ENCODE peak calls at places on chromosomes 11 and 22, in nine cellular contexts. A, P, K, Z, V, S, H, R and O are unnamed samples.
A peak's percentile ranks its signal among the peaks of the same experiment; 100 is the strongest.

GRCh38 chr11:85132839-85133238 is 494.3 kb downstream of the DLG2 start:
- DNase-seq in Z (peak; percentile 7), K (no peak), P (no peak), R (no peak), V (peak; percentile 26), A (no peak), S (no peak), H (peak; percentile 17), O (peak; percentile 42)

GRCh38 chr22:41603873-41604332 is 14.3 kb upstream of the PMM1 start:
- DNase-seq in A (no peak), Z (no peak), P (peak; percentile 44), R (peak; percentile 91), V (no peak), H (no peak), K (peak; percentile 54), S (no peak), O (no peak)

GRCh38 chr11:117281159-117281558 is 10.0 kb upstream of the BACE1-AS start:
- DNase-seq in P (no peak), R (no peak), S (no peak), A (peak; percentile 84), Z (peak; percentile 99), K (no peak), V (peak; percentile 42), H (no peak), O (no peak)

GRCh38 chr11:44566559-44566949 is 1.1 kb downstream of the CD82 start:
- DNase-seq in S (no peak), R (no peak), Z (no peak), H (no peak), P (no peak), A (no peak), V (no peak), K (no peak), O (no peak)

GRCh38 chr11:115290479-115291390 is 213.5 kb downstream of the CADM1 start:
- DNase-seq in A (no peak), R (no peak), Z (no peak), V (no peak), S (no peak), P (no peak), H (no peak), K (no peak), O (no peak)

GRCh38 chr11:66081505-66081904 is 11.4 kb downstream of the PACS1 start:
- DNase-seq in H (no peak), R (peak; percentile 87), A (no peak), Z (no peak), V (peak; percentile 29), K (peak; percentile 89), P (peak; percentile 49), S (no peak), O (no peak)

GRCh38 chr11:9280655-9281301 is 15.6 kb upstream of the DENND5A start:
- DNase-seq in R (peak; percentile 88), V (no peak), Z (peak; percentile 81), K (peak; percentile 23), S (peak; percentile 83), A (peak; percentile 41), H (no peak), P (peak; percentile 49), O (no peak)

GRCh38 chr22:47695176-47695575 is 932.7 kb downstream of the TBC1D22A start:
- DNase-seq in H (no peak), P (no peak), V (no peak), R (peak; percentile 65), S (no peak), K (no peak), A (no peak), Z (no peak), O (no peak)

GRCh38 chr22:43917523-43917922 is 6.1 kb upstream of the PNPLA3 start:
- DNase-seq in S (no peak), Z (no peak), P (no peak), R (no peak), V (no peak), K (no peak), H (no peak), A (no peak), O (no peak)

GRCh38 chr11:47916361-47916841 is 64.0 kb upstream of the PTPRJ start:
- DNase-seq in H (no peak), V (no peak), S (no peak), A (no peak), Z (no peak), R (no peak), P (no peak), K (no peak), O (peak; percentile 36)

GRCh38 chr11:4606231-4607015 is 1.6 kb downstream of the TRIM68 start:
- DNase-seq in K (no peak), Z (peak; percentile 8), P (no peak), S (no peak), R (no peak), H (no peak), A (no peak), V (no peak), O (no peak)

GRCh38 chr11:70503878-70504240 is 105.5 kb downstream of the CTTN start:
- DNase-seq in P (no peak), Z (no peak), H (no peak), S (no peak), K (no peak), A (no peak), V (no peak), R (peak; percentile 44), O (peak; percentile 73)

GRCh38 chr11:69907611-69908010 is 88.4 kb upstream of the FGF3 start:
- DNase-seq in Z (no peak), S (no peak), P (no peak), H (no peak), R (no peak), A (no peak), K (no peak), V (no peak), O (no peak)

GRCh38 chr11:26974068-26974790 is 19.7 kb upstream of the FIBIN start:
- DNase-seq in V (no peak), K (no peak), S (no peak), A (no peak), R (no peak), Z (peak; percentile 69), H (no peak), P (no peak), O (no peak)

GRCh38 chr11:67364783-67365525 is 8.4 kb downstream of the CLCF1 start:
- DNase-seq in V (no peak), K (no peak), H (no peak), A (no peak), Z (no peak), R (no peak), S (no peak), P (no peak), O (no peak)

GRCh38 chr11:127986073-127986472 is 601.3 kb downstream of the ETS1 start:
- DNase-seq in R (no peak), V (no peak), A (no peak), Z (no peak), S (no peak), K (no peak), P (no peak), H (no peak), O (no peak)

GRCh38 chr11:9219572-9219971 is 45.6 kb downstream of the DENND5A start:
- DNase-seq in A (peak; percentile 38), K (no peak), R (no peak), P (no peak), H (no peak), Z (peak; percentile 80), S (no peak), V (no peak), O (no peak)

GRCh38 chr11:108160970-108161566 is 39.7 kb downstream of the ACAT1 start:
- DNase-seq in A (no peak), K (peak; percentile 4), R (peak; percentile 64), H (no peak), Z (no peak), P (no peak), V (no peak), S (no peak), O (no peak)

GRCh38 chr11:126547161-126547560 is 191.7 kb downstream of the ST3GAL4 start:
- DNase-seq in S (no peak), H (no peak), A (peak; percentile 41), K (no peak), P (no peak), R (no peak), Z (peak; percentile 89), V (no peak), O (no peak)

GRCh38 chr11:119983240-119983732 is 154.6 kb downstream of the TRIM29 start:
- DNase-seq in V (no peak), S (no peak), A (no peak), Z (no peak), H (no peak), P (no peak), K (no peak), R (no peak), O (no peak)

GRCh38 chr11:12269104-12269441 is 108.3 kb upstream of the PARVA start:
- DNase-seq in S (no peak), K (no peak), V (no peak), Z (peak; percentile 68), A (peak; percentile 68), H (peak; percentile 48), P (no peak), R (no peak), O (no peak)

GRCh38 chr11:18106688-18107087 is 806 bp upstream of the SAAL1 start:
- DNase-seq in V (no peak), P (no peak), K (no peak), A (no peak), R (no peak), Z (peak; percentile 65), S (no peak), H (no peak), O (no peak)

GRCh38 chr22:23057331-23057730 is 13.0 kb upstream of the GNAZ start:
- DNase-seq in Z (no peak), H (no peak), A (no peak), R (no peak), P (no peak), K (no peak), S (no peak), V (no peak), O (no peak)

GRCh38 chr22:49155039-49155808 is 672.4 kb downstream of the BRD1 start:
- DNase-seq in V (no peak), H (no peak), K (no peak), Z (no peak), P (no peak), A (no peak), R (no peak), S (no peak), O (peak; percentile 55)

GRCh38 chr11:75966546-75967287 is 151.7 kb downstream of the UVRAG start:
- DNase-seq in A (peak; percentile 48), S (no peak), Z (peak; percentile 84), P (no peak), H (no peak), R (no peak), V (no peak), K (peak; percentile 59), O (no peak)

GRCh38 chr22:20531404-20532181 is 24.2 kb downstream of the MED15 start:
- DNase-seq in K (peak; percentile 28), R (no peak), V (peak; percentile 77), P (no peak), A (peak; percentile 73), H (no peak), S (no peak), Z (peak; percentile 90), O (no peak)

GRCh38 chr11:83002522-83002921 is 69.2 kb downstream of the RAB30 start:
- DNase-seq in P (no peak), S (no peak), A (no peak), Z (no peak), H (no peak), V (no peak), K (no peak), R (no peak), O (no peak)

GRCh38 chr11:29300441-29300840 is 716.4 kb downstream of the KCNA4 start:
- DNase-seq in K (no peak), H (no peak), P (no peak), S (no peak), R (no peak), A (peak; percentile 26), Z (peak; percentile 96), V (no peak), O (no peak)

GRCh38 chr11:61507962-61508824 is at the start of gene LRRC10B:
- DNase-seq in H (peak; percentile 82), Z (no peak), K (peak; percentile 6), V (peak; percentile 82), A (no peak), S (peak; percentile 84), R (peak; percentile 9), P (peak; percentile 32), O (peak; percentile 87)

GRCh38 chr11:5004429-5005274 is 10.0 kb downstream of the OR51L1 start:
- DNase-seq in V (peak; percentile 35), H (peak; percentile 74), R (peak; percentile 57), S (peak; percentile 63), P (peak; percentile 23), K (peak; percentile 42), A (peak; percentile 8), Z (peak; percentile 61), O (peak; percentile 48)

GRCh38 chr11:134068829-134069425 is at the start of gene JAM3:
- DNase-seq in V (peak; percentile 96), H (peak; percentile 99), Z (peak; percentile 90), R (peak; percentile 92), K (peak; percentile 69), P (peak; percentile 97), A (peak; percentile 96), S (peak; percentile 92), O (peak; percentile 96)